ENCODE peak calls at places on chromosomes 13 and 19, in six cellular contexts. One of them, this sample, is unnamed.

GRCh38 chr19:13137290-13137794 is 12.8 kb downstream of the STX10 start:
- DNase-seq in GM23338: no peak
- DNase-seq in SK-N-SH: no peak
- DNase-seq in GM12878: no peak
- DNase-seq in HCT116: no peak
- DNase-seq in IMR-90: no peak
- DNase-seq in this sample: no peak

GRCh38 chr19:51018745-51019543 is 565 bp downstream of the KLK10 start:
- DNase-seq in GM23338: peak; percentile 73
- DNase-seq in SK-N-SH: no peak
- DNase-seq in GM12878: no peak
- DNase-seq in HCT116: no peak
- DNase-seq in IMR-90: no peak
- DNase-seq in this sample: peak; percentile 87

GRCh38 chr13:46180393-46180792 is 1.6 kb downstream of the LCP1 start:
- DNase-seq in GM23338: no peak
- DNase-seq in SK-N-SH: no peak
- DNase-seq in GM12878: no peak
- DNase-seq in HCT116: no peak
- DNase-seq in IMR-90: no peak
- DNase-seq in this sample: no peak

GRCh38 chr19:16778796-16779411 is 50.3 kb upstream of the SIN3B start:
- DNase-seq in GM23338: peak; percentile 87
- DNase-seq in SK-N-SH: peak; percentile 52
- DNase-seq in GM12878: peak; percentile 26
- DNase-seq in HCT116: peak; percentile 67
- DNase-seq in IMR-90: peak; percentile 55
- DNase-seq in this sample: peak; percentile 54

GRCh38 chr19:35015576-35016351 is 14.5 kb upstream of the SCN1B start:
- DNase-seq in GM23338: no peak
- DNase-seq in SK-N-SH: peak; percentile 23
- DNase-seq in GM12878: no peak
- DNase-seq in HCT116: no peak
- DNase-seq in IMR-90: peak; percentile 64
- DNase-seq in this sample: no peak

GRCh38 chr19:39514840-39515550 is at the start of gene SELENOV:
- DNase-seq in GM23338: peak; percentile 94
- DNase-seq in SK-N-SH: peak; percentile 83
- DNase-seq in GM12878: no peak
- DNase-seq in HCT116: no peak
- DNase-seq in IMR-90: no peak
- DNase-seq in this sample: no peak

GRCh38 chr13:79780240-79780639 is 299.3 kb downstream of the NDFIP2 start:
- DNase-seq in GM23338: no peak
- DNase-seq in SK-N-SH: no peak
- DNase-seq in GM12878: peak; percentile 25
- DNase-seq in HCT116: no peak
- DNase-seq in IMR-90: peak; percentile 42
- DNase-seq in this sample: no peak

GRCh38 chr13:54185785-54186184 is 1157.2 kb downstream of the OLFM4 start:
- DNase-seq in GM23338: peak; percentile 88
- DNase-seq in SK-N-SH: no peak
- DNase-seq in GM12878: no peak
- DNase-seq in HCT116: no peak
- DNase-seq in IMR-90: no peak
- DNase-seq in this sample: peak; percentile 35

GRCh38 chr13:41960195-41960699 is 662 bp downstream of the VWA8 start:
- DNase-seq in GM23338: peak; percentile 35
- DNase-seq in SK-N-SH: no peak
- DNase-seq in GM12878: no peak
- DNase-seq in HCT116: no peak
- DNase-seq in IMR-90: peak; percentile 29
- DNase-seq in this sample: no peak

GRCh38 chr19:9906475-9907087 is 29.7 kb downstream of the OLFM2 start:
- DNase-seq in GM23338: no peak
- DNase-seq in SK-N-SH: peak; percentile 31
- DNase-seq in GM12878: no peak
- DNase-seq in HCT116: no peak
- DNase-seq in IMR-90: no peak
- DNase-seq in this sample: no peak

GRCh38 chr19:35592226-35592625 is 6.3 kb downstream of the PMIS2 start:
- DNase-seq in GM23338: peak; percentile 87
- DNase-seq in SK-N-SH: peak; percentile 41
- DNase-seq in GM12878: no peak
- DNase-seq in HCT116: peak; percentile 53
- DNase-seq in IMR-90: peak; percentile 37
- DNase-seq in this sample: no peak

GRCh38 chr19:29665826-29666633 is 769 bp downstream of the PLEKHF1 start:
- DNase-seq in GM23338: peak; percentile 90
- DNase-seq in SK-N-SH: peak; percentile 70
- DNase-seq in GM12878: no peak
- DNase-seq in HCT116: no peak
- DNase-seq in IMR-90: peak; percentile 66
- DNase-seq in this sample: peak; percentile 77

GRCh38 chr13:29480893-29481525 is 114.5 kb downstream of the SLC7A1 start:
- DNase-seq in GM23338: no peak
- DNase-seq in SK-N-SH: no peak
- DNase-seq in GM12878: no peak
- DNase-seq in HCT116: no peak
- DNase-seq in IMR-90: no peak
- DNase-seq in this sample: no peak

GRCh38 chr13:111534646-111535461 is 214.4 kb downstream of the TEX29 start:
- DNase-seq in GM23338: peak; percentile 57
- DNase-seq in SK-N-SH: no peak
- DNase-seq in GM12878: no peak
- DNase-seq in HCT116: no peak
- DNase-seq in IMR-90: no peak
- DNase-seq in this sample: no peak

GRCh38 chr19:4278926-4279529 is at the start of gene SHD:
- DNase-seq in GM23338: peak; percentile 72
- DNase-seq in SK-N-SH: peak; percentile 92
- DNase-seq in GM12878: no peak
- DNase-seq in HCT116: no peak
- DNase-seq in IMR-90: no peak
- DNase-seq in this sample: no peak

GRCh38 chr19:56141416-56141992 is 417 bp downstream of the ZNF444 start:
- DNase-seq in GM23338: peak; percentile 55
- DNase-seq in SK-N-SH: no peak
- DNase-seq in GM12878: no peak
- DNase-seq in HCT116: no peak
- DNase-seq in IMR-90: no peak
- DNase-seq in this sample: no peak

GRCh38 chr13:78875792-78876580 is 217.0 kb upstream of the OBI1 start:
- DNase-seq in GM23338: peak; percentile 67
- DNase-seq in SK-N-SH: no peak
- DNase-seq in GM12878: no peak
- DNase-seq in HCT116: no peak
- DNase-seq in IMR-90: no peak
- DNase-seq in this sample: no peak

GRCh38 chr13:82747331-82747730 is 1134.9 kb downstream of the SLITRK1 start:
- DNase-seq in GM23338: peak; percentile 73
- DNase-seq in SK-N-SH: no peak
- DNase-seq in GM12878: no peak
- DNase-seq in HCT116: no peak
- DNase-seq in IMR-90: no peak
- DNase-seq in this sample: no peak

GRCh38 chr19:33508941-33509614 is 12.5 kb downstream of the PEPD start:
- DNase-seq in GM23338: no peak
- DNase-seq in SK-N-SH: no peak
- DNase-seq in GM12878: no peak
- DNase-seq in HCT116: no peak
- DNase-seq in IMR-90: no peak
- DNase-seq in this sample: no peak

GRCh38 chr13:98766716-98767115 is 14.2 kb upstream of the SLC15A1 start:
- DNase-seq in GM23338: no peak
- DNase-seq in SK-N-SH: no peak
- DNase-seq in GM12878: no peak
- DNase-seq in HCT116: no peak
- DNase-seq in IMR-90: peak; percentile 5
- DNase-seq in this sample: no peak

GRCh38 chr19:47663435-47663910 is 49.7 kb upstream of the EHD2 start:
- DNase-seq in GM23338: no peak
- DNase-seq in SK-N-SH: no peak
- DNase-seq in GM12878: no peak
- DNase-seq in HCT116: no peak
- DNase-seq in IMR-90: peak; percentile 96
- DNase-seq in this sample: peak; percentile 99
- H3K4me3 ChIP-seq in GM23338: no peak overlapping the region
- H3K4me3 ChIP-seq in SK-N-SH: no peak overlapping the region
- H3K4me3 ChIP-seq in GM12878: no peak overlapping the region
- H3K4me3 ChIP-seq in HCT116: no peak overlapping the region
- H3K4me3 ChIP-seq in IMR-90: no peak overlapping the region
- H3K4me3 ChIP-seq in this sample: peak overlapping the region; percentile 46

DNA sequence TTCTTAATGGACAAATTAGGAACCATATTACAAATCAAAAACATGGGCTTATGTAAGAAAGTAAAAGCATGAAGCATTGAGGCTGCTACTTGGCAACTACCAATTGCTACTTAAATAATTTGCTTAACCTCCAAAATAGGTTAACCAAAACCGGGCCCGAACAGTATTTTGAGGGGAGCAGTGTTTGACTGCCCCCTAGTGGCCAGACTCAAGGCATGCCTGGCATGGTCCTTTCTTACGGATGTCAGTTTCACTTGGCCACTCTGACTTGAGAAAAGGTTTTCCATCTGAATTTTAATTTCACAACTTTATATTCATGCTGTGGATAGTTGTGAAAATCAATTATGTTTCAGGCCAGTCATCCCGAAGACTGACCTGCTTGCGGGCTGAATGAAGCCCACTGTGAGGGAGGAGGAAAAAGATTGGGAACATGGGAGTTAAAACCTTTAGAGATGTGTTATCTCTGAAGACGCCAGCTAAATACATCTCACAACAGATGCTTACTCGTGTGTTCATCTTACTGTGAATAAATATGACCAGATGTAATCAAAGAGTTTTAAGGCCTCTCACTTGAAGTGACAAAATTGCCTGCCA is 2.9 kb downstream of the RXFP2 start:
- DNase-seq in GM23338: peak; percentile 87
- DNase-seq in SK-N-SH: peak; percentile 66
- DNase-seq in GM12878: peak; percentile 8
- DNase-seq in HCT116: peak; percentile 40
- DNase-seq in IMR-90: peak; percentile 69
- DNase-seq in this sample: peak; percentile 22
- H3K4me2 ChIP-seq in GM23338: no peak overlapping the region
- H3K4me2 ChIP-seq in SK-N-SH: peak overlapping the region; percentile 18
- H3K4me2 ChIP-seq in GM12878: no peak overlapping the region
- H3K4me2 ChIP-seq in HCT116: peak overlapping the region; percentile 32
- H3K4me2 ChIP-seq in IMR-90: peak overlapping the region; percentile 84
- H3K4me2 ChIP-seq in this sample: no peak overlapping the region

DNA sequence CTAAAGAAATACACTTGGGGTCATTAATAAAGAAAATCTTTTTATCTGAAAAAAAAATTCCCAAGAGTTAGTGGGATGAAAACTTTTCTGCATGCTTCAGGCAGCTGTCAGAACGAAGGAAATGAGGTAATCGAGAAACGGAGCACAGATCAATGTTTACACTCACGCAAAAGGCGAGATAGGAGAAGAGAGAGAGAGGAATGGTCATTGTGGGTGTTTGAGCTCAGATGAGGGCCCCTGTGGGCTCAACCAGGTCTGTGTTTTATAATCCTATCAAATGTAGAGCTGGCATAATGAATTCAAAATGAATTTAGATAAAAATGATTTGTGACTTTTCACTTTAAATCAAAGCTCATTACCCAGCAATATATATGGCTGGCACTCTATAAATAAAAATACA is 6.3 kb upstream of the RXFP2 start:
- DNase-seq in GM23338: no peak
- DNase-seq in SK-N-SH: peak; percentile 44
- DNase-seq in GM12878: no peak
- DNase-seq in HCT116: no peak
- DNase-seq in IMR-90: peak; percentile 40
- DNase-seq in this sample: no peak
- H3K4me3 ChIP-seq in GM23338: no peak overlapping the region
- H3K4me3 ChIP-seq in SK-N-SH: no peak overlapping the region
- H3K4me3 ChIP-seq in GM12878: no peak overlapping the region
- H3K4me3 ChIP-seq in HCT116: no peak overlapping the region
- H3K4me3 ChIP-seq in IMR-90: peak overlapping the region; percentile 10
- H3K4me3 ChIP-seq in this sample: no peak overlapping the region

GRCh38 chr19:23254141-23254910 is 4.1 kb upstream of the ZNF724 start:
- DNase-seq in GM23338: no peak
- DNase-seq in SK-N-SH: no peak
- DNase-seq in GM12878: no peak
- DNase-seq in HCT116: no peak
- DNase-seq in IMR-90: no peak
- DNase-seq in this sample: no peak

GRCh38 chr19:23255700-23256099 is 5.5 kb upstream of the ZNF724 start:
- DNase-seq in GM23338: no peak
- DNase-seq in SK-N-SH: no peak
- DNase-seq in GM12878: no peak
- DNase-seq in HCT116: no peak
- DNase-seq in IMR-90: no peak
- DNase-seq in this sample: no peak

GRCh38 chr19:23249911-23250649 is at the start of gene ZNF724:
- DNase-seq in GM23338: peak; percentile 99
- DNase-seq in SK-N-SH: peak; percentile 85
- DNase-seq in GM12878: peak; percentile 95
- DNase-seq in HCT116: peak; percentile 89
- DNase-seq in IMR-90: peak; percentile 97
- DNase-seq in this sample: peak; percentile 97
- H3K4me2 ChIP-seq in GM23338: peak within 1 kb of the TSS; percentile 85
- H3K4me2 ChIP-seq in SK-N-SH: peak within 1 kb of the TSS; percentile 92
- H3K4me2 ChIP-seq in GM12878: peak within 1 kb of the TSS; percentile 59
- H3K4me2 ChIP-seq in HCT116: peak within 1 kb of the TSS; percentile 65
- H3K4me2 ChIP-seq in IMR-90: peak within 1 kb of the TSS; percentile 64
- H3K4me2 ChIP-seq in this sample: peak within 1 kb of the TSS; percentile 85

DNA sequence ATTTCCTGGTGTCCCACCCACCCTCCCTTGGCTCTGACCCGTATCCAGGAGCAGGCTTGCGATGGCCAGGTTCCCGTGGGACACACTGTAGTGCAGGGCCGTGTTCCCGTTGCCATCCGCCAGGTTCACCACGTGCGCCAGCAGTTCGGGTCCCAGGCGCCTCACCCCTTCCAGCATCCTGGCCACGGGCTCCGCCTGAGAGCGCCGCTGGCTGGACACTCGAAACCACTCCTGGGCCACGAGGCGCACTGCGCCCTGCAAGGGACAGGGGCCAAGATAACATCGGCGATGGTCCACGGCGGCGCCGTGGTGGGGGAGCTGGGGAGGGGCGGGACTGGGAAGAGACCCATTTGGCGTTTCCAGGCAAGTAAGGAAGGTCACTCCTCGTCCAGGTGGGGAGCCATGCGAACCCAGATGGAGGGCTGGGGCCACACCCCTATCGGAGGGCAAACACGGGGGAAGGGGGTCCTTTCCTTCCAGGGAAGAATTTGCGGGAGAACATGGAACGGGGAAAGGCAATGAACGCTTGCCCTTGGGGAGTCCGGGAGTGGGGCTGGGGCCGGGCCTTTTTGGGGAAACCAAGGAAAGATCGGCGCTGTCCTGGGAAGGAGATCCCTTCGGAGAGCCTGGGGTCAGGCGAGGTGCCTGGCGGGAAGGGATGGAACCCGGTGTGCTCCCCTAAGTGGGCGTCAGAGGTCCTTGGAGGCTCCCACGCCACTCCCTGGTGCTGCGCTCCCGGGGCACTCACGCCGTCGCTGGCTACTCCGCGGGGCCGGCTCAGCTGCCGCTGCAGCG is 9.9 kb downstream of the KANK3 start:
- DNase-seq in GM23338: peak; percentile 68
- DNase-seq in SK-N-SH: peak; percentile 45
- DNase-seq in GM12878: no peak
- DNase-seq in HCT116: no peak
- DNase-seq in IMR-90: no peak
- DNase-seq in this sample: no peak
- H3K4me3 ChIP-seq in GM23338: peak overlapping the region; percentile 68
- H3K4me3 ChIP-seq in SK-N-SH: no peak overlapping the region
- H3K4me3 ChIP-seq in GM12878: no peak overlapping the region
- H3K4me3 ChIP-seq in HCT116: no peak overlapping the region
- H3K4me3 ChIP-seq in IMR-90: no peak overlapping the region
- H3K4me3 ChIP-seq in this sample: no peak overlapping the region

This sample was measured in PC-9.